ENCODE peak calls at places on chromosomes 4 and X, in four cellular contexts. N is lung, O is RWPE1, V is heart left ventricle. M is an unnamed sample.

GRCh38 chr4:74598611-74599325 is 153.8 kb downstream of the AREG start:
- DNase-seq in V (no peak), O (no peak), N (no peak), M (no peak)

GRCh38 chr4:108774809-108775530 is 12.1 kb upstream of the ETNPPL start:
- DNase-seq in O (no peak), N (peak; percentile 35), V (peak; percentile 61), M (no peak)

GRCh38 chr4:8646296-8647093 is 53.9 kb downstream of the CPZ start:
- DNase-seq in O (no peak), N (no peak), V (no peak), M (no peak)

GRCh38 chr4:103415801-103416200 is 217.7 kb upstream of the CENPE start:
- DNase-seq in N (no peak), V (no peak), O (no peak), M (no peak)

GRCh38 chr4:100224160-100224559 is 33.9 kb upstream of the DDIT4L start:
- DNase-seq in O (no peak), V (no peak), N (no peak), M (no peak)

GRCh38 chr4:160319221-160319867 is 1216.5 kb downstream of the RAPGEF2 start:
- DNase-seq in N (no peak), O (peak; percentile 77), V (no peak), M (no peak)

GRCh38 chrX:40174594-40175415 is 77.0 kb upstream of the BCOR start:
- DNase-seq in V (peak; percentile 46), N (no peak), O (no peak), M (peak; percentile 56)

GRCh38 chr4:8688041-8688907 is 95.7 kb downstream of the CPZ start:
- DNase-seq in V (no peak), O (peak; percentile 9), N (no peak), M (no peak)

GRCh38 chr4:25190407-25190806 is 30.2 kb upstream of the SEPSECS start:
- DNase-seq in O (no peak), N (no peak), V (no peak), M (no peak)

GRCh38 chr4:67721770-67722597 is 21.0 kb upstream of the UBA6 start:
- DNase-seq in O (peak; percentile 44), N (no peak), V (no peak), M (no peak)

GRCh38 chr4:123545569-123546122 is 149.1 kb downstream of the SPRY1 start:
- DNase-seq in N (no peak), O (no peak), V (no peak), M (no peak)

GRCh38 chr4:85411386-85411785 is 63.6 kb upstream of the ARHGAP24 start:
- DNase-seq in O (no peak), N (no peak), V (no peak), M (no peak)

GRCh38 chr4:184313710-184314659 is 96.3 kb upstream of the ENPP6 start:
- DNase-seq in O (no peak), V (no peak), N (no peak), M (no peak)

GRCh38 chr4:3270141-3270611 is 21.2 kb downstream of the MSANTD1 start:
- DNase-seq in N (no peak), O (no peak), V (peak; percentile 55), M (no peak)
- H3K27ac ChIP-seq in N (no peak overlapping the region), O (no peak overlapping the region), V (peak overlapping the region; percentile 35), M (no peak overlapping the region)

DNA sequence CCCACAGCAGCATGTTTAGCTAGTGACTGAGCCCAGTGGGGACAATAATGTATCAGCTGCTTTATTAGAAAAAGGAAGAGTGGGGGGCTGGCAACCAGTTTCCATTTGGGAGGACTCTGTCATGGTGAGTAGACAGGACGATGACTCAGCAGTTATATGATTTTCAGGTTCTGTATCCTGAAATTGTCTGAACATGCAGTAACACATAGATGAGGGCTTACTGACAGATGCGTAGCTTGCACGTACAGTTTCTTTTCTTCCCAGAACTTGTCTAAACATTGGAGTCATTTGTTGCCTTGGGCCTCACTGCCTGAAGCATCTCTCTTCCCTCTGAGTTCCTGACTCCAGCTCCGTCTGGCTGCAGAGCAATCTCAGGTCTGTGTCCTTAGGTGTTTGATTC is 1415.6 kb upstream of the TENM3 start:
- DNase-seq in N (no peak), O (peak; percentile 65), V (no peak), M (no peak)
- H3K27ac ChIP-seq in N (no peak overlapping the region), O (peak overlapping the region; percentile 70), V (no peak overlapping the region), M (no peak overlapping the region)

DNA sequence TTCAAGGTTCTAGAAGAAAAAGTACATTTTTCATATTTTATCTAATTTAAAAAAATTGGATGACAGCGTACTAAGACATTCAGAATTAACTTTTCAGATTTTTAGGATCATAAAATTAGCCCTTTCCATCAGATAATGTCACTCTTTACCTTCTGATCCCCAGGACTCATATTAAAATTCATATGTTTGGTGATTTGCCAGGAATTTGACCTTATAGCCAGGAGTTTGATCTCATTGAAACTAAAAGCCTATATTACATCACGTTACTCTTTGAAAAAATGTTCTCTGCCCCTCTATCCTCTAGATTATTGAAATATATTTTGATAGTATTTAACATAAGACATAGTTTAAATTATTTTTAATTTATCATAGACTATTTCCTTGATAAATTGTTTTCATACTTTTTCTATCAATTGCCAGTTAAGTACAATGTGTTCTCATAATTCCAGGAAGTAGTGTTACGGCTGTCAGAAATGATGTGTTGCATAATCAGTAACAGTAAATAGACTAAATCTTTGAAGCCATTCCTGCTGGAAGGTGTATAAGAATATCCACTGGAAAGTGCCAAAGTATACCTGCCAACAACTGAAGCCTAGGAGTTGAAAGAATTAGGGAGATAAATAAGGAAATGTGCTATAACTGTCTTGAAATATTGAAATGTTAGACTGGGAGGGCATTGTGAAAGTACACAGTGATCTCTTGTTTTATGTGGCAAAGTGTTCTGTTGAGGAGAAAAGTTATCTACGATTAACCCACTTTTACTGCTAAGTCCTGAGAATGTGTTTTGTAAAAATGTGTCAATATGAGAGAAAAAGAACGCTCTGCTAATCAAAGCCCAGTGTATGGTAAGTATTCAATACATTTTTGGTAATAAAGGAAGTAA is 32.9 kb upstream of the PDGFC start:
- DNase-seq in V (no peak), O (no peak), N (no peak), M (no peak)
- H3K27ac ChIP-seq in V (no peak overlapping the region), O (no peak overlapping the region), N (no peak overlapping the region), M (no peak overlapping the region)

GRCh38 chrX:47831788-47832187 is 4.9 kb upstream of the ZNF81 start:
- DNase-seq in V (peak; percentile 25), O (peak; percentile 40), N (peak; percentile 57), M (no peak)

GRCh38 chrX:47840106-47840505 is 3.4 kb downstream of the ZNF81 start:
- DNase-seq in O (no peak), V (no peak), N (no peak), M (no peak)

GRCh38 chrX:47838361-47838760 is 1.7 kb downstream of the ZNF81 start:
- DNase-seq in N (no peak), V (no peak), O (no peak), M (no peak)

GRCh38 chrX:47836164-47837072 is at the start of gene ZNF81:
- DNase-seq in O (peak; percentile 83), N (peak; percentile 95), V (peak; percentile 94), M (peak; percentile 97)
- H3K27ac ChIP-seq in O (peak within 1 kb of the TSS; percentile 68), N (peak within 1 kb of the TSS; percentile 62), V (peak within 1 kb of the TSS; percentile 67), M (peak within 1 kb of the TSS; percentile 65)

GRCh38 chrX:130896816-130897508 is 6.0 kb downstream of the ENOX2 start:
- DNase-seq in V (no peak), O (no peak), N (no peak), M (no peak)
- H3K27ac ChIP-seq in V (no peak overlapping the region), O (no peak overlapping the region), N (no peak overlapping the region), M (peak overlapping the region; percentile 47)

GRCh38 chrX:18701621-18702361 is 5.7 kb upstream of the PPEF1 start:
- DNase-seq in N (peak; percentile 42), V (peak; percentile 23), O (peak; percentile 1), M (peak; percentile 40)
- H3K27ac ChIP-seq in N (no peak overlapping the region), V (no peak overlapping the region), O (peak overlapping the region; percentile 72), M (no peak overlapping the region)

GRCh38 chr4:185522451-185522850 is 12.9 kb downstream of the PDLIM3 start:
- DNase-seq in O (no peak), V (no peak), N (no peak), M (no peak)

GRCh38 chr4:185520119-185520518 is 15.2 kb downstream of the PDLIM3 start:
- DNase-seq in V (no peak), O (no peak), N (no peak), M (no peak)

GRCh38 chr4:185524888-185525863 is 10.1 kb downstream of the PDLIM3 start:
- DNase-seq in V (no peak), N (no peak), O (no peak), M (no peak)

GRCh38 chr4:185518494-185518893 is 16.8 kb downstream of the PDLIM3 start:
- DNase-seq in O (no peak), V (no peak), N (no peak), M (no peak)

DNA sequence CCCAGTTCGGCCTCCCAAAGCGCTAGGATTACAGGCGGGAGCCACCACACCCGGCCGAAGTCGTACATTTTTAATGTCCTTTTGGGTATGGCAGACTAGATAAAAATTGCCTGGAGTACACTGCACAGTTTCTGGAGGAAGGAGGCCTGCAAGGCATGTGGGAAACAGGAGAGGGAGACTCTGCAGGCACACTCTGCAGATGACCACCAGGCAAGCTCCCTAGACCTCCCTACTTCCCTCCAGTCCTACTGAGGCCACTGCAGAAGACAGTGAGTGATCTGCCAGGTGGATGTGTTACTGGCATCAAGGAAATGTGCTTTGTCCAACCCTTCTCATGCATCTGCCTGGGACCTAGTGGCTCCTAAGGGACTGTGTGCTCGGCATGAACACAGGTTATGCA is 11.4 kb downstream of the PDLIM3 start:
- DNase-seq in V (no peak), O (no peak), N (no peak), M (no peak)
- H3K27ac ChIP-seq in V (no peak overlapping the region), O (no peak overlapping the region), N (no peak overlapping the region), M (no peak overlapping the region)

M was measured in uterus.